ENCODE peak calls at places on chromosomes 12 and 14, in eight cellular contexts. One of them, this sample, is unnamed.

GRCh38 chr12:111298583-111299436 is 70.1 kb downstream of the PHETA1 start:
- DNase-seq in fibroblast of the aortic adventitia: peak
- DNase-seq in progenitor cell of endocrine pancreas: peak
- DNase-seq in A549: peak
- DNase-seq in tibial artery: no peak
- DNase-seq in epithelial cell of esophagus: peak
- DNase-seq in brain microvascular endothelial cell: peak
- DNase-seq in tibial nerve: no peak
- DNase-seq in this sample: no peak

GRCh38 chr12:94280063-94280462 is 131.7 kb downstream of the PLXNC1 start:
- DNase-seq in fibroblast of the aortic adventitia: no peak
- DNase-seq in progenitor cell of endocrine pancreas: no peak
- DNase-seq in A549: no peak
- DNase-seq in tibial artery: no peak
- DNase-seq in epithelial cell of esophagus: no peak
- DNase-seq in brain microvascular endothelial cell: no peak
- DNase-seq in tibial nerve: no peak
- DNase-seq in this sample: no peak

GRCh38 chr14:36857136-36857535 is 195.5 kb downstream of the PAX9 start:
- DNase-seq in fibroblast of the aortic adventitia: no peak
- DNase-seq in progenitor cell of endocrine pancreas: no peak
- DNase-seq in A549: no peak
- DNase-seq in tibial artery: no peak
- DNase-seq in epithelial cell of esophagus: no peak
- DNase-seq in brain microvascular endothelial cell: no peak
- DNase-seq in tibial nerve: no peak
- DNase-seq in this sample: no peak

GRCh38 chr12:86230516-86231146 is 25.6 kb downstream of the MGAT4C start:
- DNase-seq in fibroblast of the aortic adventitia: peak
- DNase-seq in progenitor cell of endocrine pancreas: no peak
- DNase-seq in A549: peak
- DNase-seq in tibial artery: no peak
- DNase-seq in epithelial cell of esophagus: peak
- DNase-seq in brain microvascular endothelial cell: peak
- DNase-seq in tibial nerve: no peak
- DNase-seq in this sample: no peak

GRCh38 chr14:32813401-32813800 is 125.3 kb upstream of the NPAS3 start:
- DNase-seq in fibroblast of the aortic adventitia: no peak
- DNase-seq in progenitor cell of endocrine pancreas: no peak
- DNase-seq in A549: no peak
- DNase-seq in tibial artery: no peak
- DNase-seq in epithelial cell of esophagus: no peak
- DNase-seq in brain microvascular endothelial cell: no peak
- DNase-seq in tibial nerve: no peak
- DNase-seq in this sample: no peak

GRCh38 chr12:57609781-57610552 is 1.3 kb upstream of the ARHGEF25 start:
- DNase-seq in fibroblast of the aortic adventitia: no peak
- DNase-seq in progenitor cell of endocrine pancreas: no peak
- DNase-seq in A549: no peak
- DNase-seq in tibial artery: no peak
- DNase-seq in epithelial cell of esophagus: no peak
- DNase-seq in brain microvascular endothelial cell: no peak
- DNase-seq in tibial nerve: no peak
- DNase-seq in this sample: no peak

GRCh38 chr14:102323102-102323501 is 3.6 kb downstream of the ZNF839 start:
- DNase-seq in fibroblast of the aortic adventitia: peak
- DNase-seq in progenitor cell of endocrine pancreas: no peak
- DNase-seq in A549: peak
- DNase-seq in tibial artery: peak
- DNase-seq in epithelial cell of esophagus: peak
- DNase-seq in brain microvascular endothelial cell: peak
- DNase-seq in tibial nerve: peak
- DNase-seq in this sample: peak

GRCh38 chr14:43165651-43166050 is 1341.4 kb downstream of the FSCB start:
- DNase-seq in fibroblast of the aortic adventitia: no peak
- DNase-seq in progenitor cell of endocrine pancreas: no peak
- DNase-seq in A549: peak
- DNase-seq in tibial artery: no peak
- DNase-seq in epithelial cell of esophagus: no peak
- DNase-seq in brain microvascular endothelial cell: no peak
- DNase-seq in tibial nerve: no peak
- DNase-seq in this sample: no peak

GRCh38 chr12:129049917-129050316 is 196.6 kb downstream of the GLT1D1 start:
- DNase-seq in fibroblast of the aortic adventitia: no peak
- DNase-seq in progenitor cell of endocrine pancreas: peak
- DNase-seq in A549: no peak
- DNase-seq in tibial artery: no peak
- DNase-seq in epithelial cell of esophagus: no peak
- DNase-seq in brain microvascular endothelial cell: peak
- DNase-seq in tibial nerve: no peak
- DNase-seq in this sample: no peak

GRCh38 chr14:32087173-32087861 is 10.2 kb downstream of the ARHGAP5 start:
- DNase-seq in fibroblast of the aortic adventitia: peak
- DNase-seq in progenitor cell of endocrine pancreas: no peak
- DNase-seq in A549: peak
- DNase-seq in tibial artery: no peak
- DNase-seq in epithelial cell of esophagus: peak
- DNase-seq in brain microvascular endothelial cell: peak
- DNase-seq in tibial nerve: no peak
- DNase-seq in this sample: no peak

GRCh38 chr14:59678352-59678751 is 101.7 kb upstream of the CCDC175 start:
- DNase-seq in fibroblast of the aortic adventitia: no peak
- DNase-seq in progenitor cell of endocrine pancreas: no peak
- DNase-seq in A549: no peak
- DNase-seq in tibial artery: no peak
- DNase-seq in epithelial cell of esophagus: no peak
- DNase-seq in brain microvascular endothelial cell: no peak
- DNase-seq in tibial nerve: no peak
- DNase-seq in this sample: no peak

GRCh38 chr12:94304566-94305061 is 155.1 kb downstream of the CEP83 start:
- DNase-seq in fibroblast of the aortic adventitia: peak
- DNase-seq in progenitor cell of endocrine pancreas: no peak
- DNase-seq in A549: no peak
- DNase-seq in tibial artery: no peak
- DNase-seq in epithelial cell of esophagus: no peak
- DNase-seq in brain microvascular endothelial cell: peak
- DNase-seq in tibial nerve: no peak
- DNase-seq in this sample: no peak

GRCh38 chr14:23539209-23539866 is 12.2 kb downstream of the ZFHX2 start:
- DNase-seq in fibroblast of the aortic adventitia: peak
- DNase-seq in progenitor cell of endocrine pancreas: peak
- DNase-seq in A549: peak
- DNase-seq in tibial artery: no peak
- DNase-seq in epithelial cell of esophagus: peak
- DNase-seq in brain microvascular endothelial cell: peak
- DNase-seq in tibial nerve: no peak
- DNase-seq in this sample: no peak

GRCh38 chr14:91858536-91859275 is 8.6 kb downstream of the TC2N start:
- DNase-seq in fibroblast of the aortic adventitia: peak
- DNase-seq in progenitor cell of endocrine pancreas: no peak
- DNase-seq in A549: peak
- DNase-seq in tibial artery: peak
- DNase-seq in epithelial cell of esophagus: peak
- DNase-seq in brain microvascular endothelial cell: peak
- DNase-seq in tibial nerve: no peak
- DNase-seq in this sample: no peak
- TF ChIP-seq CTCF in fibroblast of the aortic adventitia: no peak
- TF ChIP-seq CTCF in progenitor cell of endocrine pancreas: peak
- TF ChIP-seq CTCF in A549: peak
- TF ChIP-seq CTCF in tibial artery: no peak
- TF ChIP-seq CTCF in epithelial cell of esophagus: no peak
- TF ChIP-seq CTCF in brain microvascular endothelial cell: peak
- TF ChIP-seq CTCF in tibial nerve: no peak
- TF ChIP-seq CTCF in this sample: no peak

DNA sequence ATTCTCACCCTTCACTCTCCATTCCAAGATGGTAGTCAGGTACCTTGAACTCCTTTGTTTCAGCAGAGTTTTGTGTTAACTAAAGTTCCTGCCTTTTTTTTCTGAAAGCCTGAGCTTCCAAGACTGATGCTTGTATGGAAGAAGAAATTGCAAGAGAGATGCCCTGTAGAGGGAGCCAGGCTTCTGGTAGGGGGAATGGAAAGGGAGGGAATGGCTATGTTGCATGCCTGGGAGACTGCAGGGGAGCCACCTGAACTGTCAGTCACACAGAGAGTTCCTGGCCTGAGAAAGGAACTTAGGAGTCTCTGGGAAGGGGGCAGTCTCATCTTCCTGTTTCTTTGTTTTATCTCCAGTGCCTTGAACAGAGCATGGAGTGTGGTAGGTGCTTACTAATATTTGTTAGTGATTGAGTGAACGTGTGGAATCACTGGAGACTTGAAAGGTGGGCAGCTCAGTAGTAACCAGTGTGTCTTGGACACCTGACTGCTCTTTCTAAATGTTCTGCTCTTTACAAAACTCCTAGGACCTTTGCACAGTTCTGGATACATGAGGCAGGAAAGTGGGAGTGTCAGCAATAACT is 132.2 kb downstream of the ANO4 start:
- DNase-seq in fibroblast of the aortic adventitia: peak
- DNase-seq in progenitor cell of endocrine pancreas: peak
- DNase-seq in A549: peak
- DNase-seq in tibial artery: no peak
- DNase-seq in epithelial cell of esophagus: peak
- DNase-seq in brain microvascular endothelial cell: no peak
- DNase-seq in tibial nerve: no peak
- DNase-seq in this sample: no peak
- TF ChIP-seq CTCF in fibroblast of the aortic adventitia: peak
- TF ChIP-seq CTCF in progenitor cell of endocrine pancreas: peak
- TF ChIP-seq CTCF in A549: no peak
- TF ChIP-seq CTCF in tibial artery: no peak
- TF ChIP-seq CTCF in epithelial cell of esophagus: peak
- TF ChIP-seq CTCF in brain microvascular endothelial cell: peak
- TF ChIP-seq CTCF in tibial nerve: no peak
- TF ChIP-seq CTCF in this sample: no peak

DNA sequence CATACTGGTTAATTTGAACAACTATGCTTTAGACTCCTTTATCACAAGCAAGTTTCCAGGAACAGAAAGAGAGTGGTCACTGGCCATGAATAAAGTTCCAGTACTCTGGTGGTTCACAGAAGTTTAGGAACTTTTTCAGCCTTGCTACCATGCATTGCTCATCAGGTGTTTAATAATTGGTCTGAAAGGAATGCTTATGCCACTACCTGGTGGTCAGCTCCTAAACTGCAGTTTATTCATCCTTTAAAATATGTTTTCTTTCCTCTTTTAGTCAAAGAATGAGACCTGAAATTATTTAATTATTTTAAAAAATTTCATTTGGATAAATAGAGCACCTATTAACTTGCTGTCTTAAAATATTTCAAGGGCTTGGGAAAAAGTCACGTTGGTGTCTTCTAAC is 260.1 kb upstream of the OR4E1 start:
- DNase-seq in fibroblast of the aortic adventitia: no peak
- DNase-seq in progenitor cell of endocrine pancreas: no peak
- DNase-seq in A549: no peak
- DNase-seq in tibial artery: no peak
- DNase-seq in epithelial cell of esophagus: peak
- DNase-seq in brain microvascular endothelial cell: no peak
- DNase-seq in tibial nerve: no peak
- DNase-seq in this sample: no peak
- TF ChIP-seq CTCF in fibroblast of the aortic adventitia: no peak
- TF ChIP-seq CTCF in progenitor cell of endocrine pancreas: peak
- TF ChIP-seq CTCF in A549: peak
- TF ChIP-seq CTCF in tibial artery: no peak
- TF ChIP-seq CTCF in epithelial cell of esophagus: peak
- TF ChIP-seq CTCF in brain microvascular endothelial cell: peak
- TF ChIP-seq CTCF in tibial nerve: no peak
- TF ChIP-seq CTCF in this sample: no peak

GRCh38 chr14:92880851-92881250 is 42.1 kb upstream of the CHGA start:
- DNase-seq in fibroblast of the aortic adventitia: peak
- DNase-seq in progenitor cell of endocrine pancreas: no peak
- DNase-seq in A549: peak
- DNase-seq in tibial artery: no peak
- DNase-seq in epithelial cell of esophagus: peak
- DNase-seq in brain microvascular endothelial cell: peak
- DNase-seq in tibial nerve: no peak
- DNase-seq in this sample: no peak
- TF ChIP-seq CTCF in fibroblast of the aortic adventitia: peak
- TF ChIP-seq CTCF in progenitor cell of endocrine pancreas: peak
- TF ChIP-seq CTCF in A549: peak
- TF ChIP-seq CTCF in tibial artery: no peak
- TF ChIP-seq CTCF in epithelial cell of esophagus: peak
- TF ChIP-seq CTCF in brain microvascular endothelial cell: peak
- TF ChIP-seq CTCF in tibial nerve: peak
- TF ChIP-seq CTCF in this sample: no peak

GRCh38 chr12:3409662-3410061 is 81.3 kb upstream of the PRMT8 start:
- DNase-seq in fibroblast of the aortic adventitia: no peak
- DNase-seq in progenitor cell of endocrine pancreas: no peak
- DNase-seq in A549: no peak
- DNase-seq in tibial artery: no peak
- DNase-seq in epithelial cell of esophagus: no peak
- DNase-seq in brain microvascular endothelial cell: no peak
- DNase-seq in tibial nerve: no peak
- DNase-seq in this sample: no peak
- TF ChIP-seq CTCF in fibroblast of the aortic adventitia: no peak
- TF ChIP-seq CTCF in progenitor cell of endocrine pancreas: no peak
- TF ChIP-seq CTCF in A549: no peak
- TF ChIP-seq CTCF in tibial artery: no peak
- TF ChIP-seq CTCF in epithelial cell of esophagus: no peak
- TF ChIP-seq CTCF in brain microvascular endothelial cell: no peak
- TF ChIP-seq CTCF in tibial nerve: no peak
- TF ChIP-seq CTCF in this sample: no peak

GRCh38 chr14:34064349-34064748 is 113.5 kb upstream of the EGLN3 start:
- DNase-seq in fibroblast of the aortic adventitia: peak
- DNase-seq in progenitor cell of endocrine pancreas: no peak
- DNase-seq in A549: no peak
- DNase-seq in tibial artery: peak
- DNase-seq in epithelial cell of esophagus: peak
- DNase-seq in brain microvascular endothelial cell: no peak
- DNase-seq in tibial nerve: peak
- DNase-seq in this sample: no peak
- TF ChIP-seq CTCF in fibroblast of the aortic adventitia: peak
- TF ChIP-seq CTCF in progenitor cell of endocrine pancreas: no peak
- TF ChIP-seq CTCF in A549: no peak
- TF ChIP-seq CTCF in tibial artery: no peak
- TF ChIP-seq CTCF in epithelial cell of esophagus: no peak
- TF ChIP-seq CTCF in brain microvascular endothelial cell: no peak
- TF ChIP-seq CTCF in tibial nerve: no peak
- TF ChIP-seq CTCF in this sample: no peak